ENCODE peak calls at places on chromosomes 3 and 15, in four cellular contexts. One of them, this sample, is unnamed.
A peak's percentile ranks its signal among the peaks of the same experiment; 100 is the strongest.

GRCh38 chr3:99175276-99175801 is 273.8 kb upstream of the DCBLD2 start:
- DNase-seq in GM12891: no peak
- DNase-seq in GM12878: no peak
- DNase-seq in K562: no peak
- DNase-seq in this sample: no peak

GRCh38 chr3:3628676-3629328 is 170.4 kb upstream of the LRRN1 start:
- DNase-seq in GM12878: peak; percentile 28
- DNase-seq in K562: no peak
- DNase-seq in GM12891: no peak
- DNase-seq in this sample: no peak

GRCh38 chr3:66816110-66816761 is 181.9 kb upstream of the KBTBD8 start:
- DNase-seq in GM12891: peak; percentile 26
- DNase-seq in GM12878: no peak
- DNase-seq in K562: peak; percentile 16
- DNase-seq in this sample: peak; percentile 20

GRCh38 chr15:71448688-71449114 is 333.4 kb downstream of the THSD4 start:
- DNase-seq in GM12878: no peak
- DNase-seq in K562: peak; percentile 19
- DNase-seq in GM12891: no peak
- DNase-seq in this sample: peak; percentile 18

GRCh38 chr3:67005974-67006373 is 7.9 kb downstream of the KBTBD8 start:
- DNase-seq in GM12878: no peak
- DNase-seq in K562: no peak
- DNase-seq in GM12891: no peak
- DNase-seq in this sample: no peak

GRCh38 chr3:172836390-172836997 is 86.0 kb downstream of the ECT2 start:
- DNase-seq in GM12878: no peak
- DNase-seq in K562: peak; percentile 36
- DNase-seq in GM12891: no peak
- DNase-seq in this sample: no peak

GRCh38 chr3:143536817-143537535 is 311.3 kb downstream of the SLC9A9 start:
- DNase-seq in K562: no peak
- DNase-seq in GM12891: no peak
- DNase-seq in GM12878: no peak
- DNase-seq in this sample: no peak

GRCh38 chr3:189488241-189488767 is 142.9 kb upstream of the TP63 start:
- DNase-seq in GM12891: no peak
- DNase-seq in GM12878: no peak
- DNase-seq in K562: no peak
- DNase-seq in this sample: no peak

GRCh38 chr3:50675179-50676030 is 678 bp downstream of the DOCK3 start:
- DNase-seq in GM12878: no peak
- DNase-seq in GM12891: no peak
- DNase-seq in K562: peak; percentile 44
- DNase-seq in this sample: no peak

GRCh38 chr15:91476861-91477260 is 376.6 kb upstream of the SLCO3A1 start:
- DNase-seq in GM12878: no peak
- DNase-seq in K562: peak; percentile 45
- DNase-seq in GM12891: no peak
- DNase-seq in this sample: no peak

GRCh38 chr3:136920904-136921649 is 36.7 kb upstream of the IL20RB start:
- DNase-seq in K562: no peak
- DNase-seq in GM12891: no peak
- DNase-seq in GM12878: no peak
- DNase-seq in this sample: no peak

GRCh38 chr3:69330891-69331400 is 54.9 kb downstream of the FRMD4B start:
- DNase-seq in K562: no peak
- DNase-seq in GM12891: no peak
- DNase-seq in GM12878: no peak
- DNase-seq in this sample: peak; percentile 14

GRCh38 chr15:36826948-36827347 is 247.5 kb downstream of the CDIN1 start:
- DNase-seq in GM12891: no peak
- DNase-seq in GM12878: no peak
- DNase-seq in K562: no peak
- DNase-seq in this sample: no peak

DNA sequence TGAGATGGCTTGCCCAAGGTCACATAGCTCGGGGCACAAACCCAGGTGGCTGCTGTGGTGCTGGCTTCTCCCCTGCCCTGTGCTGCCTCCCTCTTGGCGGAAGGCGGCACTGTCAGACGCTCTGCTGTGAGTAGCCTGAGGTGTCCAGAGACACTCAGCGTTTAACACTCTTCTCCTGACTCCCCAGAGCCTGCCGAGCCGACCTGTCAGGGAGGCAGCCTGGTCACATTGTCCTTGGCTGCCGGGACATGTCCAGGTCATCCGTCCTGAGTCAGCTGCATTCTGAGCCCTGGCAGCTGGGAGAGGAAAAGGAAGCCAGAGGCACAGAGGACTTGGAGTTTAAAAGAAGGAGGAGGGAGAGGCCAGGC is 4.7 kb downstream of the LMAN1L start:
- DNase-seq in GM12878: no peak
- DNase-seq in K562: no peak
- DNase-seq in GM12891: no peak
- DNase-seq in this sample: peak; percentile 56
- TF ChIP-seq SPI1 in GM12878: no peak
- TF ChIP-seq SPI1 in K562: no peak
- TF ChIP-seq SPI1 in GM12891: no peak
- TF ChIP-seq SPI1 in this sample: no peak

DNA sequence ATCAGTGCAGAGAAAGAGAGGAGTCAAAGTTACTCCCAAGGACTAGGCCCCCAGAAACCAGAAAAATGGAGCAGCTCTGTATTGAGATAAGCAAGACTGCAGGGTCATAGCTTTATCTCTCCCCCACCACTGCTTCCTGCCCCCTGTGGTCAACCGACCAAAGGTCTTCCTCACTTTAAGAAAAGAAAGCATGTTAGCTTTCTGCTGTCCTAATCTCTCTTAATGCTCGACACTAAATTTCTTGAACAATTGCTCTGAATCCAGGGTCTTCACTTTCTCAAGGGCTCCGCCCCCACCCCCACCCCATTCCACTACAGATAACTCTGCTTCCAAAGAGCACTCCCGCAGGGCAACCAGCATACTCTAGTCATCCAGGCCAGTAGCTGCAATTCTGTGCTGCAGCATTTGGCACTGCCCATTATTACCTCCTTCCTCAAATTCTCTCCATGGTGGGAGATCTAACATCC is 31.9 kb downstream of the TNIK start:
- DNase-seq in K562: peak; percentile 89
- DNase-seq in GM12891: no peak
- DNase-seq in GM12878: no peak
- DNase-seq in this sample: no peak
- TF ChIP-seq SPI1 in K562: peak; percentile 21
- TF ChIP-seq SPI1 in GM12891: no peak
- TF ChIP-seq SPI1 in GM12878: no peak
- TF ChIP-seq SPI1 in this sample: peak; percentile 2

GRCh38 chr3:123431658-123432323 is 17.1 kb downstream of the ADCY5 start:
- DNase-seq in GM12878: no peak
- DNase-seq in GM12891: no peak
- DNase-seq in K562: no peak
- DNase-seq in this sample: no peak
- TF ChIP-seq SPI1 in GM12878: no peak
- TF ChIP-seq SPI1 in GM12891: no peak
- TF ChIP-seq SPI1 in K562: no peak
- TF ChIP-seq SPI1 in this sample: no peak

DNA sequence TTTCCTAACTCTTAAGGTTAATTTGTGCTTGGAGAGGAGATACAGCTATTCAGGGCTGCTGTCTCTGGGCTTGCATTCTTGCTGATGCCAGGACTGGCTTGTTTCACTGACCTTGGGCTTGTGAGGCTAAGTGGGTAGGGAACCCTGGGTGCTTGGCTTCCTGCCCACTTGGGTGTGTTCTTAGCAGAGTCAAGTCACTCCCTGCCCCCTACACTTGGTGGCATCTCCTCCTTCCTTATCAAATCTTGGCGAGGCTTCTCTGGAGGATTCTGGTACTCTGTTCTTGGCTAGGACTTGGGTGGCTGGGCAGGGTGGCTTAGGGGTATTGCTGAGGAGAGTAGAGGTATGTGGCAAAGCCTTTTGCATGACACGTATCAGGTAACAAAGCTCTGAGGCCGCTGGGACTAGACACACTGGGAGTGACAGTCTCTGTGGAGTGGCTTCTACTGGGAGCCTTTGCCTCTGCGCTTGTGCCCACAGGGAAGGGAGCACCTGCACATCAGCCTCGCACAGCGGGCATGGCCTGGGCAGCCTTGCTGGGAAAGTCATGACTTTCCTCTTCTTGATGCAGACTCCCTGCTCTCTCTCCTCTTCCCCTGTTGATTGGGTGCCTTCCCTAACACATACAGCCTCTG is 41.8 kb downstream of the CHCHD6 start:
- DNase-seq in K562: no peak
- DNase-seq in GM12891: no peak
- DNase-seq in GM12878: no peak
- DNase-seq in this sample: no peak
- TF ChIP-seq SPI1 in K562: no peak
- TF ChIP-seq SPI1 in GM12891: no peak
- TF ChIP-seq SPI1 in GM12878: no peak
- TF ChIP-seq SPI1 in this sample: no peak

GRCh38 chr3:71006810-71007785 is 576.4 kb downstream of the FOXP1 start:
- DNase-seq in K562: peak; percentile 20
- DNase-seq in GM12878: no peak
- DNase-seq in GM12891: no peak
- DNase-seq in this sample: no peak
- TF ChIP-seq SPI1 in K562: no peak
- TF ChIP-seq SPI1 in GM12878: no peak
- TF ChIP-seq SPI1 in GM12891: no peak
- TF ChIP-seq SPI1 in this sample: no peak

DNA sequence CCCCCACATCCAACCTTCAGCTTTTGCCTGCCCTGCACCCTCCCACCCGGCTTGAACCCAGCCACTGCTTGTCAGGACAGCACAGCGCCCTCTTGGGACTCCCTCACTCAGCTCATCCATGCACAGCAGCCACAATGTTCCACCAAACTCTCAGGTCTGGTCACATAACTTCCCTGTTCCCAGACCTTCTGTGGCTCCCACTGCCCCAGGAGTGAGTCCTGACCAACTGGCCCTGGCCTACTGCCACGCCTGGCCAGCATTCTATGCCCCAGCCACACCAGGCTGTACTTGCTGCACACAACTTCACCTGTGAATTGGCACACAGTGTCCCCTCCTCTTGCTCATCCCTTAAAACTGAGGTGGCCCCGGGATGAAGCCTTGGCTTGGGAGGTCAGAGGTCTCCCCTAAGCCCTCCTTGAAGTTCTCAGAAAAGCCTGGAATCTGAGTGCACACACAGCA is 21.0 kb downstream of the PLXNB1 start:
- DNase-seq in GM12878: no peak
- DNase-seq in GM12891: peak; percentile 16
- DNase-seq in K562: no peak
- DNase-seq in this sample: no peak
- TF ChIP-seq SPI1 in GM12878: no peak
- TF ChIP-seq SPI1 in GM12891: no peak
- TF ChIP-seq SPI1 in K562: no peak
- TF ChIP-seq SPI1 in this sample: no peak

GRCh38 chr3:141248064-141248463 is 16.4 kb downstream of the PXYLP1 start:
- DNase-seq in K562: no peak
- DNase-seq in GM12891: no peak
- DNase-seq in GM12878: no peak
- DNase-seq in this sample: no peak
- TF ChIP-seq SPI1 in K562: no peak
- TF ChIP-seq SPI1 in GM12891: no peak
- TF ChIP-seq SPI1 in GM12878: no peak
- TF ChIP-seq SPI1 in this sample: no peak